ENCODE peak calls at places on chromosomes 12 and 14, in five cellular contexts. J is CMK, Z is astrocyte, O is WTC11, U is lower lobe of right lung. K is an unnamed sample.
A peak's percentile ranks its signal among the peaks of the same experiment; 100 is the strongest.

GRCh38 chr14:87989613-87990299 is 3.2 kb downstream of the GALC start:
- DNase-seq in O (no peak), Z (no peak), J (no peak), U (no peak), K (no peak)

GRCh38 chr12:52285172-52285745 is 6.1 kb downstream of the KRT81 start:
- DNase-seq in Z (peak; percentile 49), O (no peak), U (no peak), J (no peak), K (no peak)

GRCh38 chr14:56351861-56352260 is 227.7 kb upstream of the TMEM260 start:
- DNase-seq in O (no peak), Z (peak; percentile 92), U (no peak), J (no peak), K (no peak)

GRCh38 chr14:53956427-53957201 is at the start of gene BMP4:
- DNase-seq in Z (peak; percentile 46), J (no peak), O (peak; percentile 95), U (peak; percentile 75), K (no peak)

GRCh38 chr14:92670177-92670576 is 78.2 kb downstream of the LGMN start:
- DNase-seq in J (no peak), O (no peak), U (peak; percentile 57), Z (peak; percentile 56), K (no peak)

GRCh38 chr12:69501154-69501895 is 31.1 kb downstream of the FRS2 start:
- DNase-seq in Z (peak; percentile 71), J (no peak), O (no peak), U (no peak), K (no peak)

GRCh38 chr14:38339704-38340103 is 83.8 kb upstream of the CLEC14A start:
- DNase-seq in Z (peak; percentile 66), O (no peak), U (no peak), J (no peak), K (no peak)

GRCh38 chr12:106750524-106750923 is 24.0 kb upstream of the RIC8B start:
- DNase-seq in J (no peak), Z (no peak), U (no peak), O (no peak), K (no peak)

GRCh38 chr14:29601559-29602109 is 326.0 kb downstream of the PRKD1 start:
- DNase-seq in O (no peak), U (no peak), Z (peak; percentile 6), J (no peak), K (no peak)

GRCh38 chr12:88052686-88053085 is 23.5 kb upstream of the C12orf50 start:
- DNase-seq in U (no peak), O (peak; percentile 26), J (no peak), Z (peak; percentile 12), K (no peak)

GRCh38 chr12:121334513-121335343 is 17.5 kb downstream of the ANAPC5 start:
- DNase-seq in Z (peak; percentile 61), U (no peak), O (no peak), J (peak; percentile 54), K (no peak)

GRCh38 chr14:104226421-104227385 is 88.3 kb downstream of the KIF26A start:
- DNase-seq in Z (no peak), O (peak; percentile 13), U (peak; percentile 38), J (no peak), K (no peak)

GRCh38 chr14:96383445-96383844 is 8.5 kb upstream of the AK7 start:
- DNase-seq in Z (no peak), O (no peak), J (no peak), U (no peak), K (no peak)

GRCh38 chr14:74938873-74939495 is 15.9 kb upstream of the RPS6KL1 start:
- DNase-seq in U (no peak), J (no peak), Z (no peak), O (no peak), K (no peak)

GRCh38 chr12:22738945-22739344 is 114.0 kb downstream of the ETNK1 start:
- DNase-seq in Z (peak; percentile 65), O (no peak), J (no peak), U (no peak), K (no peak)

GRCh38 chr12:24960222-24960855 is 11.4 kb upstream of the BCAT1 start:
- DNase-seq in O (peak; percentile 66), J (no peak), U (no peak), Z (peak; percentile 47), K (no peak)

GRCh38 chr12:51326762-51327439 is 2.9 kb upstream of the BIN2 start:
- DNase-seq in Z (peak; percentile 69), J (peak; percentile 73), O (no peak), U (peak; percentile 68), K (no peak)

GRCh38 chr12:68497702-68498101 is 113.0 kb upstream of the RAP1B start:
- DNase-seq in J (no peak), O (no peak), U (no peak), Z (peak; percentile 100), K (no peak)

GRCh38 chr14:67456732-67457131 is 31.8 kb downstream of the TMEM229B start:
- DNase-seq in J (no peak), Z (no peak), U (no peak), O (no peak), K (no peak)

GRCh38 chr12:24788886-24789285 is 160.0 kb downstream of the BCAT1 start:
- DNase-seq in J (no peak), U (no peak), O (no peak), Z (peak; percentile 24), K (no peak)

GRCh38 chr12:92244036-92244435 is 98.4 kb upstream of the BTG1 start:
- DNase-seq in J (no peak), Z (no peak), U (no peak), O (no peak), K (no peak)

GRCh38 chr12:124716208-124717141 is 147.2 kb downstream of the SCARB1 start:
- DNase-seq in J (no peak), Z (no peak), U (peak; percentile 92), O (no peak), K (no peak)

GRCh38 chr12:113476093-113476986 is 4.7 kb upstream of the LHX5 start:
- DNase-seq in Z (no peak), O (no peak), J (no peak), U (no peak), K (no peak)

GRCh38 chr12:75327642-75328041 is 2.5 kb downstream of the CAPS2 start:
- DNase-seq in Z (no peak), U (no peak), J (no peak), O (no peak), K (no peak)

GRCh38 chr12:123790901-123791486 is 28.9 kb downstream of the DNAH10 start:
- DNase-seq in J (no peak), U (no peak), O (no peak), Z (no peak), K (no peak)

GRCh38 chr12:122994781-122995502 is 14.5 kb downstream of the ARL6IP4 start:
- DNase-seq in Z (no peak), O (no peak), U (no peak), J (no peak), K (no peak)

GRCh38 chr12:62113366-62114011 is 146.7 kb upstream of the USP15 start:
- DNase-seq in Z (no peak), O (peak; percentile 43), U (no peak), J (no peak), K (no peak)

GRCh38 chr12:23781118-23781517 is 168.4 kb downstream of the SOX5 start:
- DNase-seq in O (no peak), J (peak; percentile 5), U (no peak), Z (no peak), K (no peak)

GRCh38 chr12:24838531-24838950 is 110.4 kb downstream of the BCAT1 start:
- DNase-seq in U (no peak), Z (peak; percentile 79), J (no peak), O (no peak), K (no peak)